ENCODE peak calls at places on chromosome 21, in ten cellular contexts. J is T-helper 17 cell; S is activated B cell treated with CpG ODN at 0.5 μM for 24 hours; A is EL; C is DMS 273 treated with DMSO at 0.1 percent for 48 hours; O is AG04449; U is A549; Q is astrocyte of the spinal cord; N is stimulated activated CD4-positive, alpha-beta T cell treated with anti-CD3 and anti-CD28 coated beads, Interleukin-15, amount 100 ng/mL, for 1 hour; E is NCI-H2029 treated with DMSO at 0.1 percent for 48 hours. R is an unnamed sample.

GRCh38 chr21:35649186-35649585 is 411.1 kb downstream of the SETD4 start:
- DNase-seq in Q (peak), U (no peak), O (no peak), A (peak), S (no peak), C (no peak), N (no peak), E (no peak), J (no peak), R (no peak)

GRCh38 chr21:40151611-40152010 is 284.4 kb downstream of the PCP4 start:
- DNase-seq in N (no peak), U (no peak), J (no peak), E (no peak), Q (no peak), S (no peak), O (no peak), C (no peak), A (no peak), R (no peak)

GRCh38 chr21:37904879-37905278 is 11.4 kb downstream of the KCNJ6 start:
- DNase-seq in Q (no peak), S (no peak), A (no peak), U (no peak), J (no peak), N (no peak), E (peak), C (no peak), O (no peak), R (no peak)

GRCh38 chr21:45290948-45291612 is 3.4 kb upstream of the POFUT2 start:
- DNase-seq in J (no peak), U (no peak), A (no peak), C (no peak), Q (peak), E (no peak), O (no peak), N (no peak), S (no peak), R (no peak)

GRCh38 chr21:23130308-23130707 is 2132.1 kb downstream of the NCAM2 start:
- DNase-seq in U (no peak), E (no peak), J (no peak), N (no peak), Q (no peak), O (no peak), A (no peak), S (no peak), C (no peak), R (no peak)

GRCh38 chr21:45376459-45377324 is 28.3 kb upstream of the COL18A1 start:
- DNase-seq in E (no peak), A (no peak), Q (no peak), S (no peak), N (no peak), C (no peak), O (no peak), U (no peak), J (no peak), R (no peak)

GRCh38 chr21:45725844-45726200 is 82.3 kb downstream of the PCBP3 start:
- DNase-seq in Q (no peak), U (no peak), A (no peak), C (no peak), E (no peak), S (no peak), O (no peak), J (no peak), N (no peak), R (no peak)

GRCh38 chr21:33238146-33238545 is 8.4 kb downstream of the IFNAR2 start:
- DNase-seq in Q (no peak), A (peak), C (no peak), S (no peak), E (no peak), J (no peak), U (no peak), O (no peak), N (no peak), R (no peak)

GRCh38 chr21:45469273-45470086 is 64.5 kb downstream of the COL18A1 start:
- DNase-seq in N (no peak), Q (no peak), O (no peak), U (no peak), S (no peak), C (no peak), A (no peak), E (no peak), J (no peak), R (no peak)

GRCh38 chr21:45522986-45523385 is 19.3 kb downstream of the SLC19A1 start:
- DNase-seq in U (no peak), C (no peak), A (no peak), E (no peak), N (no peak), O (no peak), Q (no peak), J (no peak), S (no peak), R (no peak)

GRCh38 chr21:37758997-37759396 is 157.3 kb downstream of the KCNJ6 start:
- DNase-seq in E (peak), C (peak), U (peak), J (no peak), N (no peak), O (no peak), Q (peak), A (peak), S (no peak), R (no peak)

GRCh38 chr21:44919111-44919912 is 1.4 kb downstream of the ITGB2 start:
- DNase-seq in J (no peak), N (no peak), C (no peak), U (no peak), S (no peak), Q (no peak), O (no peak), E (no peak), A (no peak), R (no peak)

GRCh38 chr21:17343055-17343454 is 169.8 kb upstream of the CXADR start:
- DNase-seq in O (no peak), N (no peak), S (no peak), U (no peak), Q (peak), J (no peak), A (peak), E (no peak), C (no peak), R (peak)

GRCh38 chr21:46108827-46109226 is 10.9 kb downstream of the COL6A2 start:
- DNase-seq in O (no peak), J (no peak), E (no peak), C (no peak), U (no peak), Q (no peak), N (no peak), S (no peak), A (no peak), R (no peak)

GRCh38 chr21:42702720-42703119 is 49.3 kb downstream of the PDE9A start:
- DNase-seq in E (no peak), Q (no peak), O (no peak), J (no peak), N (no peak), C (no peak), U (no peak), S (no peak), A (no peak), R (no peak)

GRCh38 chr21:46005081-46005480 is 23.5 kb downstream of the COL6A1 start:
- DNase-seq in U (no peak), Q (no peak), N (no peak), C (no peak), S (no peak), A (no peak), E (no peak), J (no peak), O (no peak), R (no peak)

GRCh38 chr21:37522641-37523295 is 156.2 kb downstream of the DYRK1A start:
- DNase-seq in E (no peak), N (no peak), Q (no peak), S (no peak), O (no peak), U (no peak), C (no peak), A (no peak), J (no peak), R (no peak)

GRCh38 chr21:42432695-42433094 is 29.0 kb downstream of the UBASH3A start:
- DNase-seq in Q (no peak), E (no peak), N (no peak), J (no peak), S (no peak), O (no peak), A (no peak), C (no peak), U (no peak), R (no peak)

GRCh38 chr21:17513214-17514123 is 626 bp downstream of the CXADR start:
- DNase-seq in E (no peak), O (no peak), N (no peak), C (peak), S (peak), Q (peak), U (no peak), A (peak), J (no peak), R (no peak)

GRCh38 chr21:44741921-44742320 is 30.5 kb upstream of the TSPEAR start:
- DNase-seq in Q (no peak), N (no peak), C (no peak), S (no peak), J (no peak), O (no peak), E (no peak), U (no peak), A (no peak), R (no peak)

GRCh38 chr21:43280949-43281633 is 112.3 kb downstream of the CRYAA start:
- DNase-seq in E (no peak), J (no peak), Q (no peak), N (no peak), O (no peak), C (no peak), A (no peak), S (no peak), U (no peak), R (no peak)

GRCh38 chr21:42733037-42733632 is 79.7 kb downstream of the PDE9A start:
- DNase-seq in A (no peak), E (no peak), S (no peak), Q (no peak), C (no peak), N (no peak), U (no peak), O (no peak), J (no peak), R (peak)